ENCODE peak calls at places on chromosomes 12 and 14, in four cellular contexts. H, U, N and T are unnamed samples.

GRCh38 chr14:94051779-94052178 is 25.6 kb downstream of the OTUB2 start:
- DNase-seq in N (no peak), H (no peak), U (no peak), T (no peak)

GRCh38 chr12:19236656-19237055 is 107.1 kb downstream of the PLEKHA5 start:
- DNase-seq in H (peak; percentile 80), U (no peak), N (no peak), T (peak; percentile 49)

GRCh38 chr14:85415015-85415712 is 114.8 kb upstream of the FLRT2 start:
- DNase-seq in N (no peak), U (peak; percentile 91), H (peak; percentile 93), T (peak; percentile 94)

GRCh38 chr14:36162267-36162666 is 14.3 kb downstream of the PTCSC3 start:
- DNase-seq in H (no peak), U (no peak), N (peak; percentile 11), T (no peak)

GRCh38 chr14:95021588-95021987 is 135.7 kb downstream of the DICER1 start:
- DNase-seq in H (no peak), U (no peak), N (no peak), T (no peak)

GRCh38 chr12:113422030-113422900 is at the start of gene SDSL:
- DNase-seq in N (peak; percentile 74), U (peak; percentile 87), H (peak; percentile 80), T (peak; percentile 76)

GRCh38 chr12:6198556-6198955 is 1.6 kb upstream of the CD9 start:
- DNase-seq in H (no peak), U (no peak), N (no peak), T (no peak)

GRCh38 chr12:120218680-120219606 is 18.0 kb upstream of the RPLP0 start:
- DNase-seq in U (no peak), N (no peak), H (no peak), T (no peak)

GRCh38 chr12:48810817-48811453 is 7.4 kb upstream of the CACNB3 start:
- DNase-seq in U (peak; percentile 72), N (no peak), H (peak; percentile 98), T (peak; percentile 70)

GRCh38 chr14:94571395-94571794 is 9.8 kb upstream of the SERPINA5 start:
- DNase-seq in N (no peak), H (no peak), U (no peak), T (peak; percentile 9)

GRCh38 chr14:22427771-22428228 is 161.2 kb downstream of the DAD1 start:
- DNase-seq in N (no peak), H (peak; percentile 57), U (no peak), T (peak; percentile 40)

GRCh38 chr12:13103391-13104033 is at the start of gene GSG1:
- DNase-seq in N (no peak), H (peak; percentile 44), U (no peak), T (no peak)

GRCh38 chr12:48004941-48005749 is 869 bp upstream of the COL2A1 start:
- DNase-seq in N (no peak), H (no peak), U (peak; percentile 95), T (no peak)

GRCh38 chr12:24499151-24500146 is 449.5 kb downstream of the BCAT1 start:
- DNase-seq in H (peak; percentile 79), U (no peak), N (no peak), T (peak; percentile 81)

GRCh38 chr14:35140718-35141581 is 18.6 kb downstream of the PRORP start:
- DNase-seq in H (peak; percentile 52), N (no peak), U (no peak), T (peak; percentile 50)

GRCh38 chr14:105205718-105206208 is 24.7 kb upstream of the NUDT14 start:
- DNase-seq in N (no peak), U (no peak), H (no peak), T (no peak)

GRCh38 chr12:49357099-49357678 is 10.1 kb upstream of the SPATS2 start:
- DNase-seq in N (no peak), H (peak; percentile 75), U (no peak), T (peak; percentile 63)

GRCh38 chr12:114409796-114410520 is 4.0 kb upstream of the TBX5 start:
- DNase-seq in U (no peak), H (peak; percentile 46), N (no peak), T (no peak)

GRCh38 chr12:110338754-110339153 is 57.7 kb downstream of the ATP2A2 start:
- DNase-seq in H (no peak), N (no peak), U (no peak), T (no peak)

GRCh38 chr14:103501921-103502669 is 20.5 kb downstream of the CKB start:
- DNase-seq in U (no peak), H (no peak), N (no peak), T (no peak)

GRCh38 chr12:464484-465267 is 4.9 kb downstream of the B4GALNT3 start:
- DNase-seq in U (no peak), H (no peak), N (no peak), T (no peak)

GRCh38 chr12:25755681-25756260 is 202.7 kb upstream of the LMNTD1 start:
- DNase-seq in U (no peak), N (no peak), H (peak; percentile 35), T (no peak)

GRCh38 chr12:108386704-108387360 is 47.7 kb upstream of the CMKLR1 start:
- DNase-seq in N (no peak), H (no peak), U (no peak), T (no peak)

GRCh38 chr14:52473557-52473956 is 78.7 kb downstream of the TXNDC16 start:
- DNase-seq in N (no peak), U (no peak), H (peak; percentile 51), T (peak; percentile 62)

GRCh38 chr12:128120035-128120434 is 146.9 kb upstream of the TMEM132C start:
- DNase-seq in H (no peak), N (no peak), U (no peak), T (no peak)

GRCh38 chr12:124605150-124605549 is 37.7 kb upstream of the NCOR2 start:
- DNase-seq in H (no peak), N (no peak), U (no peak), T (no peak)

GRCh38 chr12:71636704-71637115 is 26.9 kb downstream of the ZFC3H1 start:
- DNase-seq in H (peak; percentile 72), N (no peak), U (no peak), T (peak; percentile 67)

GRCh38 chr14:100722367-100722766 is 4.3 kb upstream of the DLK1 start:
- DNase-seq in H (no peak), N (no peak), U (no peak), T (no peak)

GRCh38 chr12:63930971-63931370 is 86.5 kb downstream of the SRGAP1 start:
- DNase-seq in U (no peak), H (peak; percentile 72), N (no peak), T (peak; percentile 45)

GRCh38 chr14:55446833-55447232 is 6.4 kb upstream of the TBPL2 start:
- DNase-seq in N (no peak), H (peak; percentile 97), U (peak; percentile 53), T (peak; percentile 86)

GRCh38 chr14:55448146-55448614 is 7.8 kb upstream of the TBPL2 start:
- DNase-seq in N (peak; percentile 60), U (peak; percentile 96), H (peak; percentile 97), T (peak; percentile 94)

GRCh38 chr14:55450124-55450523 is 9.7 kb upstream of the TBPL2 start:
- DNase-seq in N (no peak), U (no peak), H (no peak), T (no peak)

GRCh38 chr14:55449116-55449515 is 8.7 kb upstream of the TBPL2 start:
- DNase-seq in N (no peak), H (no peak), U (no peak), T (no peak)

GRCh38 chr14:55446127-55446736 is 5.8 kb upstream of the TBPL2 start:
- DNase-seq in N (peak; percentile 60), H (peak; percentile 86), U (peak; percentile 73), T (peak; percentile 84)
- H3K4me3 ChIP-seq in N (no peak overlapping the region), H (no peak overlapping the region), U (no peak overlapping the region), T (no peak overlapping the region)

GRCh38 chr12:57782243-57782607 is 362 bp upstream of the TSFM start:
- DNase-seq in H (no peak), N (no peak), U (peak; percentile 82), T (no peak)
- H3K4me3 ChIP-seq in H (peak overlapping the region; percentile 94), N (no peak overlapping the region), U (peak overlapping the region; percentile 65), T (no peak overlapping the region)

DNA sequence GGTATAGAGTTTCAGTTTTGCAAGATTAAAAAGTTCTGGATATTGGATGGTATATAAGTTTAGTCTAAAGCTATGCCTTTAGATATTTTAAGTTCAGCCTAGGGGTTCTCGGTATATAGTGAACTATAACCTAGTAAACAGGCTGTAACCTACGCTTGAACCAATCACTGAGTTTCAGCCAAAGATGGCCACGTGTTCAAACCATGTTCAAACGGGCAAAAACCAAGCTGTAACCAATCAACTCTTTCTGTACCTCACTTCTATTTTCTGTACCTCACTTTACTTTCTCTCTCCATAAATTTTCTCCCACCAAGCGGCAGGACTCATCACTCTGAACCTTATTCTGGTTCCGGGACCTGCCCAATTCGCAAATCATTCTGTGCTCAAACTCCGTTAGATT is 1.4 kb downstream of the TMBIM4 start:
- DNase-seq in H (no peak), N (no peak), U (no peak), T (no peak)
- H3K4me3 ChIP-seq in H (no peak overlapping the region), N (no peak overlapping the region), U (peak overlapping the region; percentile 66), T (peak overlapping the region; percentile 62)

DNA sequence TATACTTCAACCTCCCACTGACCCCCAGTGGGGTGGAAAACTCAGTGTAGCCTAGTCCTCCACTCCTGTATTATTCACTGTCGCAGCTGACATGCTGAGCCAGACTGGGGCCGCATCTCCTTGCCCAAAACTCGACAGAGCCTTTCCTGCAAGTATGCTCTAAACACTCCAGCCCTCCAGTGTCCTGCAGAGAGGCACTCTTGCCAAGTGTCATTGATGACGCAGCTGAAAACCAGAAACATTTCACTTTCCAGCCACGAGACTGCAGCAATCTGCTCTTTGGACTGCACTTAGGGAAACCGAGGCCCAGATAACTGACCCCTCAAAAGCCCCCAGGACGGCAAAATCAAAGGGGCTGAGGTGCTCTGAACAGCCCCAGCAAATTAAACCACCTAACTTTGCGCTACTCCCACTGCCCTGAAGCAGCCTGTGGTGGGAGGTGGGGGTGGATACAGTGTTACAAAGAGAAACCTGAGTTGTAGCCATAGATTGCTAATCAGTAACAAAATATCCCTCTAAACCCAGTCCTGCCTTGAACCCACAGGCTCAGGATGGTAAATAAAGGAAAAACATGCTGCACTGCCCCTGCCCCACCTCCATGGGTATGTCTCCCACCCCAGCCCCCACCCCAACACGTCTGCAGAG is 2.6 kb downstream of the CCDC85C start:
- DNase-seq in N (peak; percentile 54), H (peak; percentile 65), U (no peak), T (peak; percentile 78)
- H3K4me3 ChIP-seq in N (peak overlapping the region; percentile 8), H (peak overlapping the region; percentile 69), U (no peak overlapping the region), T (peak overlapping the region; percentile 48)

DNA sequence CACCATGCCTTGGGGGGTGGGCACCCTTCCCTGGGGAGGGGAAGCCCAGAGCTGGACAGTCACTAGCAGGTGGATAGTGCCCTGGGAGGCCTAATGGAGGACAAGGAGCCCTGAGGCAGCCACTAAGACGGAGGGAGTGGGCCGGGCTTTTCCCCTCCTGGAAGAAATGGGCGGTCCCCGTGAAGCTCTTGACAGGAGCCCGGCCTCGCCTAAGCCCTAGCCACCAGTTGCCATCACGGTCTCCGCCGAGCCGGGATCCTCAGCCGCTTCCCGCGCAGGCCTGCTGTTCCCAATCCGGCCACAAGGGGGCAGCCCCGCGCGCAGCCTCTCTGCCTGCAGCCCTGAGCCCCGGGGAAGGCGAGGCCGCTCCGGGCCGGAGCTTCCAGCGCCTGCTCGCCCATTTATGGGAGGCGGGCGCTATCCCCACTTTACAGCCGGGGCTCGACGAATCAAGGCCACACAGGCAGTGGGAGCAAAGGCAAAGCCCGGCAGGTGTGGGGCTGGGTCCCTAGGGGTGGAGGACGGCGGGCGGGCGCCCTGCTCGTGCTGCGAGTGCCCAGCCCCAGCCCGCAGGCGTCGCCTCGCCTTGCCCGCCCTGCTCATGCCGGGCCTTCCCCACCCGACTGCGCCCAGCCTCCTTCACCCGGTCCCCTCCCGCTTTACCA is 61.5 kb downstream of the LGMN start:
- DNase-seq in U (peak; percentile 70), N (peak; percentile 82), H (peak; percentile 43), T (peak; percentile 63)
- H3K4me3 ChIP-seq in U (no peak overlapping the region), N (no peak overlapping the region), H (no peak overlapping the region), T (peak overlapping the region; percentile 27)